ENCODE peak calls at places on chromosomes 7 and 10, in four cellular contexts. B is OCI-LY7, T is SK-N-SH, R is HepG2. C is an unnamed sample.

GRCh38 chr7:55155351-55156117 is 136.7 kb downstream of the EGFR start:
- DNase-seq in B (peak), T (no peak), R (no peak), C (no peak)

GRCh38 chr7:33707427-33707826 is 197.9 kb upstream of the BMPER start:
- DNase-seq in B (no peak), T (no peak), R (no peak), C (no peak)

GRCh38 chr10:60006046-60006445 is 99.7 kb upstream of the CCDC6 start:
- DNase-seq in B (no peak), T (no peak), R (no peak), C (no peak)

GRCh38 chr7:55496906-55497305 is 75.4 kb downstream of the VOPP1 start:
- DNase-seq in B (no peak), T (no peak), R (no peak), C (no peak)

GRCh38 chr7:26101471-26102151 is 50.4 kb upstream of the NFE2L3 start:
- DNase-seq in B (peak), T (no peak), R (peak), C (peak)

GRCh38 chr7:44309271-44310091 is 15.9 kb downstream of the CAMK2B start:
- DNase-seq in B (no peak), T (peak), R (peak), C (peak)

GRCh38 chr7:63900394-63901203 is 98.0 kb upstream of the ZNF722 start:
- DNase-seq in B (no peak), T (peak), R (no peak), C (no peak)

GRCh38 chr7:28157311-28157710 is 23.3 kb downstream of the JAZF1 start:
- DNase-seq in B (no peak), T (no peak), R (no peak), C (no peak)

GRCh38 chr10:99393036-99393435 is 37.4 kb downstream of the GOT1 start:
- DNase-seq in B (no peak), T (no peak), R (no peak), C (peak)

GRCh38 chr7:157318015-157318706 is 18.6 kb upstream of the DNAJB6 start:
- DNase-seq in B (no peak), T (no peak), R (no peak), C (no peak)

GRCh38 chr10:99395750-99396445 is 34.5 kb downstream of the GOT1 start:
- DNase-seq in B (no peak), T (no peak), R (peak), C (peak)

GRCh38 chr10:102963237-102963886 is 45.3 kb downstream of the CNNM2 start:
- DNase-seq in B (no peak), T (peak), R (no peak), C (no peak)

GRCh38 chr10:80457554-80458262 is 3.6 kb downstream of the TSPAN14 start:
- DNase-seq in B (no peak), T (no peak), R (peak), C (peak)

GRCh38 chr7:706721-707120 is 19.8 kb upstream of the DNAAF5 start:
- DNase-seq in B (no peak), T (no peak), R (no peak), C (no peak)

DNA sequence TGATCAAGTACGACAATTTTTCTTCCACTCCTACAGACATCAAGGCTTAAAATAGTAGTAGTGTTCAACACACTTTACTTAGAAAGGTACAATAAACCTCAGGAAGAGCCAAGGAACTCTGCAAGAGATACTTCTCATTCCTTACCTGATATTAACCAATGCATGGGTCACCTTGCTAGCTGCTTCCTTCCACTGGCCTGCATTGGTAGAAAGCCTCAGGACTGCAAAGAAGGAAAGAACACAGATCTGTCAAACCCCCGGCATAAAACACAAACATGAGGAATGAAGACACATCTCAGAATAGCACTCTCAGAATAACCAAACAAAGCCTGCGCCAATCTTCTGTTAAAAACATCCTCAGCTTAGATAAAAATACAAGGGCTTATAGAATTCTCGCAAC is 96.1 kb upstream of the KCNIP2 start:
- DNase-seq in B (no peak), T (no peak), R (no peak), C (no peak)
- H3K4me2 ChIP-seq in B (no peak), T (peak), R (no peak), C (no peak)

GRCh38 chr7:90242369-90243168 is 2.4 kb upstream of the CFAP69 start:
- DNase-seq in B (peak), T (no peak), R (no peak), C (peak)
- H3K4me3 ChIP-seq in B (no peak), T (no peak), R (no peak), C (no peak)

DNA sequence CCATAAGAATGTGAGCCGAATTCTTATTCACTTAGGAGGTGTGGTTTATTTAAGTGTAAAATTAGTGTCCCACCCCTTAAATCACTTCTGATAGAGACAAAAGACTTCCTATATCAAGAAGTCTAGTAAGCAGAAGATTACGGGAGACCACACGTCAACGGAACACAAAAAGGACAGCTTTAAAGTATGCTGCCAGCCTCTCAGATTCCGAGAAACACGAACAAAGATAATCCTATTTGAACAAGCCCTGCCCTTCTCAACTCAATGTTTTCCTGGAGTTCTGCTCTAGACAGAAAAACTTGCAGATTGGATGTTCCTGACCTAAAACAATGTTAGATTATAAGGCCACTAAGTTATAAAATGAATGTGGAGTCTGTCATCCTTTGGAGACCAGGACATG is 4.9 kb upstream of the MCU start:
- DNase-seq in B (no peak), T (no peak), R (no peak), C (no peak)
- H3K27ac ChIP-seq in B (no peak), T (no peak), R (no peak), C (no peak)

DNA sequence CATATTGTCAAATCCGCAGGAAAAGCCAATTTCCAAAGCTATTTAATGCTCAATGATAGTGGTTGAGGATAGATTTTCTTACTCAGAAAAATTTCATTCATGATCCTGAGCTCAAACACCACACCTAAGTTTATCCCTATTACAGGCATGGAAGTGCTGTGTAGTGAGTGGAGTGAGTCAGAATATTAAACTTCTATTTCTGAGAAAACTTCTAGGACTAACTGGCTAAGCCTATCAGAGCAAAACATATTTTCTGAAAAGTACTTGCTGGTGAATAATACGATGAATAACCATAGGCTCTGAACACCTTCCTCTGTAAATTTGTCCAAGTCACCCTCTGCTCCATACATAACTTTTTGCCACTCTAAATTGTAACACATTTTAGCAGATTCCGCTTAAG is 221.5 kb downstream of the SUGCT start:
- DNase-seq in B (no peak), T (no peak), R (no peak), C (no peak)
- H3K4me2 ChIP-seq in B (no peak), T (peak), R (no peak), C (no peak)